ENCODE peak calls at places on chromosome 14, in four cellular contexts. Z is SK-N-SH, J is GM12891, A is K562. W is an unnamed sample.

GRCh38 chr14:61813101-61813596 is 50.9 kb downstream of the SNAPC1 start:
- DNase-seq in Z (peak; percentile 73), J (no peak), A (no peak), W (no peak)

GRCh38 chr14:53355581-53356112 is 202.5 kb upstream of the DDHD1 start:
- DNase-seq in Z (no peak), J (no peak), A (no peak), W (no peak)

GRCh38 chr14:36738269-36738668 is 76.6 kb downstream of the PAX9 start:
- DNase-seq in Z (no peak), J (no peak), A (no peak), W (no peak)

GRCh38 chr14:58488550-58488949 is 61.0 kb downstream of the KIAA0586 start:
- DNase-seq in Z (no peak), J (no peak), A (no peak), W (no peak)

GRCh38 chr14:38143170-38143569 is 64.5 kb upstream of the SSTR1 start:
- DNase-seq in Z (no peak), J (no peak), A (no peak), W (no peak)

GRCh38 chr14:78697341-78697740 is 527.2 kb downstream of the NRXN3 start:
- DNase-seq in Z (peak; percentile 17), J (peak; percentile 2), A (peak; percentile 5), W (no peak)

GRCh38 chr14:75531256-75531655 is 9.0 kb downstream of the BATF start:
- DNase-seq in Z (no peak), J (no peak), A (no peak), W (no peak)

GRCh38 chr14:75554482-75554881 is 23.9 kb upstream of the FLVCR2 start:
- DNase-seq in Z (no peak), J (no peak), A (no peak), W (no peak)

DNA sequence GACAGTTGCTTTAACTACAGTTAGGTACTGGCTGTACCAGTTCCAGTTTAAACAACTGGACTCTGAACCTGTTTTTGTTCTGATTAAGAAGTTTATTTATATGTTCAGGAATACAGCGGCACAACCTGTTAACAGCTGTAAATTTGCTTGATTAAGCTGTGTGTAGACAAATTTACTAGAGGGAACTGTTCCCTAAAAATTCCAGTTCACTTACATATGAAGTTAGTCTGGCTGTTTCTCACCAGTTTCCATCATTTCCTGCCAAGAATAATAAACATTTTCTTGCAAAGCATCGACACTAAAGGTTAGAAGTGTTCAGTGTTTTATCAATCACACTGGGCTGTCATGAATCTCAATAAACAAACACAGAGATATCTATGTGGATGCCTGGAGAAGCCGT is 192.1 kb downstream of the RAD51B start:
- DNase-seq in Z (no peak), J (no peak), A (no peak), W (no peak)
- TF ChIP-seq POLR2AphosphoS5 in Z (no peak), J (no peak), A (no peak), W (no peak)

DNA sequence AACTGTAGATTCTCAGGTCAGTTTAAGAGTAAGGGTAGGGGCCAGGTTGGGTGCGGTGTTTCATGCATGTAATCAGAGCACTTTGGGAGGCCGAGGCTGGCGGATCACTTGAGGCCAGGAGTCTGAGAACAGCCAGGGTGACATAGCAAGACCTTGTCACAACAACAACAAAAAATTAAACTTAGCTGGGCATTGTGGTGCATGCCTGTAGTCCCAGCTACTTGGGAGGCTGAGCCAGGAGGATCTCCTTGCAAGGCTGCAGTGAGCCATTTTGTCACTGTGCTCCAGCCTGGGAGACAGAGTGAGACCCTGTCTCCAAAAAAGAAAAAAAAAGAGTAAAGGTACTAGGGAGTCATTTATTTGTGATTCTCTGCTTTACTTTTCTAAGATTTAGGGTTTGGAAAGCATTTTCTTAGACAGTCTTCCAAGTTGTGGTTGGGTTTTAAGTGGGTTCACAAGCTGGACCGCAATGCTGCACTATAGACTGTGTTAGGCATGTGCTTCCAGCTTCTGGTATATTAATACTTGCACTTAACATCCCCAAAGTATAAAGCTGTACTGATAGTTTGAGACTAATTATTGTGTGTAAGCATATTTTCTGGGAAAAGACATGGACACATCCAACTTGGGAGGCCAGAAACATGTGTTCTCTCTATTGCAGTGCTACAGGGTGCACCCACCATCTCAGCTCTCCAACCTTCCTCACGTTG is 49.1 kb upstream of the HECTD1 start:
- DNase-seq in Z (no peak), J (no peak), A (no peak), W (no peak)
- TF ChIP-seq TAF1 in Z (no peak), J (no peak), A (no peak), W (no peak)

DNA sequence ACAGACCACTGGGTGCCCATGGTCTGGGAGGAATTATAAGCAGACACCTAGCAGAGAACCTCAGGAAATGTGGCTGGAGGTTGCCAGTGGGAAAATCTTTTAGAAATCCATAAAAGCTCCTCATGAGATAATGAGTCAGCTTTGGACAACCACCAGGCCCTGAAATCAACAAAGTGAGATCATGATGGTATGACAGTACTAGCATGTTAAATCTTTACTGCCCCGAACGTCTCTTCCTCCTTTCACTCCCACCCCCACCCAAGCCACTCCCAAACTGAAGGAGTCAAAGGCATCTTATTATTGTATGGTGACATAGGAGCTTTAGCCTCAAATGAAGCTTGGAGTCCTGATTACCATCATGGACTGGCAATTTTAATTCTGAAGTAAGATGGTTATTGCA is 240.0 kb downstream of the DIO2 start:
- DNase-seq in Z (no peak), J (no peak), A (no peak), W (no peak)
- TF ChIP-seq POLR2AphosphoS5 in Z (no peak), J (no peak), A (no peak), W (no peak)

GRCh38 chr14:94016446-94016976 is 9.6 kb upstream of the OTUB2 start:
- DNase-seq in Z (no peak), J (no peak), A (no peak), W (no peak)
- TF ChIP-seq TAF1 in Z (no peak), J (no peak), A (no peak), W (no peak)

DNA sequence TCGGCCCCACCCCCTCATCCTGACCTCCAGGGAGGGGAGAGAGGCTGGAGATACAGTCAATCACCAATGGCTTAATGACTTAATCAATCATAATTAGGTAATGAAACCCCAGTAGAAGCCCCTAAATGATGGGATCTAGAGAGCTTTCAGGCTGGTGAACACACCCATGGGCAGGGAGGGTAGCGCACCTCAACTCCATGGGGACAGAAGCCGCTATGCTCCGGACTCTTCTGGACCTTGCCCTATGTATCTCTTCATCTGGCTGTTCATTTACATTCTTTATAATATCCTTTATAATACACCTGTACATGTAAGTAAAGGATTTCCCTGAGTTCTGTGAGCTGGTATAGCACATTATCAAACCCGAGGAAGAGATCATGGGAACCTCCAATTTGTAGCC is 205.9 kb downstream of the STXBP6 start:
- DNase-seq in Z (no peak), J (no peak), A (no peak), W (no peak)
- TF ChIP-seq POLR2AphosphoS5 in Z (no peak), J (no peak), A (no peak), W (no peak)

GRCh38 chr14:60274448-60274847 is 25.4 kb downstream of the PPM1A start:
- DNase-seq in Z (no peak), J (no peak), A (no peak), W (no peak)

GRCh38 chr14:60277605-60278190 is 28.7 kb downstream of the PPM1A start:
- DNase-seq in Z (no peak), J (no peak), A (no peak), W (no peak)

GRCh38 chr14:60275932-60276331 is 26.9 kb downstream of the PPM1A start:
- DNase-seq in Z (no peak), J (no peak), A (no peak), W (no peak)

GRCh38 chr14:60276347-60276746 is 27.3 kb downstream of the PPM1A start:
- DNase-seq in Z (no peak), J (no peak), A (no peak), W (no peak)

DNA sequence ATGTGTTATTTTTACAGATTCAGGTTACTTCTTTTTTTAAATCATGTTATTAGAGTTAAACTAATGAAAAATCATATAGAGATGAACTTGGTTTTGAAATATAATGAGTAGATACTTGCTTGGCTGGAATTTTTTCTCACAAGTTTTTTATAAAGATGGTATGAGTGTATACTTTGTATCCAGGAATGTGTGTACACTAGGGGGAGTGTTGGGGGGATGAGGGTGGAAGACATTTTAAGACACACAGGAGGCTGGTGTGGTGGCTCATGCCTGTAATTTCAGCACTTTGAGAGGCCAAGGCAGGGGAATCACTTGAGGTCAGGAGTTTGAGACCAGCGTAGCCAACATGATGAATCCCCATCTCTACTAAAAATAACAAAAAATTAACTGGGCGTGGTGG is 23.2 kb downstream of the PPM1A start:
- DNase-seq in Z (no peak), J (no peak), A (no peak), W (no peak)
- TF ChIP-seq TAF1 in Z (no peak), J (no peak), A (no peak), W (no peak)

GRCh38 chr14:70822706-70823185 is 13.4 kb upstream of the MAP3K9 start:
- DNase-seq in Z (peak; percentile 79), J (no peak), A (no peak), W (no peak)
- TF ChIP-seq POLR2AphosphoS5 in Z (no peak), J (no peak), A (no peak), W (no peak)